ENCODE peak calls at places on chromosome 14, in five cellular contexts. E is mesendoderm, S is H9, H is neuronal stem cell, V is mesenchymal stem cell. A is an unnamed sample.

GRCh38 chr14:75428230-75429104 is 645 bp downstream of the JDP2 start:
- DNase-seq in V (peak), H (no peak), S (no peak), E (peak), A (no peak)

GRCh38 chr14:93859957-93860356 is 67.2 kb upstream of the FAM181A start:
- DNase-seq in V (no peak), S (no peak), H (no peak), E (no peak), A (no peak)

GRCh38 chr14:105333613-105334364 is 19.2 kb downstream of the PACS2 start:
- DNase-seq in E (no peak), V (no peak), H (no peak), S (no peak), A (no peak)

GRCh38 chr14:63896278-63896720 is 43.5 kb downstream of the SYNE2 start:
- DNase-seq in H (no peak), S (no peak), E (no peak), V (peak), A (peak)

GRCh38 chr14:24285351-24285750 is 14.0 kb upstream of the RABGGTA start:
- DNase-seq in V (no peak), E (no peak), S (no peak), H (no peak), A (no peak)

GRCh38 chr14:92532490-92533163 is 19.0 kb downstream of the RIN3 start:
- DNase-seq in E (no peak), H (no peak), V (no peak), S (no peak), A (no peak)

GRCh38 chr14:61147898-61148549 is 133.1 kb downstream of the TMEM30B start:
- DNase-seq in V (peak), H (no peak), S (no peak), E (no peak), A (peak)

GRCh38 chr14:79576434-79576833 is 634.9 kb downstream of the DIO2 start:
- DNase-seq in E (no peak), V (no peak), S (no peak), H (no peak), A (peak)

GRCh38 chr14:104702106-104702505 is 12.7 kb downstream of the INF2 start:
- DNase-seq in V (no peak), E (no peak), S (no peak), H (no peak), A (no peak)

GRCh38 chr14:46490150-46490769 is 161.3 kb downstream of the RPL10L start:
- DNase-seq in H (peak), S (peak), E (peak), V (peak), A (no peak)

DNA sequence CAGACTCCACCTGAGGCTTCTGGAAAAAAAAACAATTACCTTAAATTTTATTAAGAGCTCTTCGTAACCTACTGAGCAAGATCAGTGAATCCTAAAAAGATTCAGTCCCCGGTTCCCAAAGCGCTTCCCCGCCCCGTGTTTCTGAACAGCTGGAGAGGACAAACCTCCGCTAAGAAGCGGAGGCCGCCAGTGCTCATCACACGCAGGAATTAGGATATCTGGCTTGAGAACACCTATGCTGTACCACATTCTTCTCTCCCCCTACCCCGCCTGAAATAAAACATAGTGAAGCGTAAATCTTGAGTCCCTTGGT is 806 bp upstream of the WDR20 start:
- DNase-seq in S (no peak), H (no peak), E (no peak), V (no peak), A (no peak)
- H3K4me2 ChIP-seq in S (peak), H (peak), E (peak), V (peak), A (peak)

DNA sequence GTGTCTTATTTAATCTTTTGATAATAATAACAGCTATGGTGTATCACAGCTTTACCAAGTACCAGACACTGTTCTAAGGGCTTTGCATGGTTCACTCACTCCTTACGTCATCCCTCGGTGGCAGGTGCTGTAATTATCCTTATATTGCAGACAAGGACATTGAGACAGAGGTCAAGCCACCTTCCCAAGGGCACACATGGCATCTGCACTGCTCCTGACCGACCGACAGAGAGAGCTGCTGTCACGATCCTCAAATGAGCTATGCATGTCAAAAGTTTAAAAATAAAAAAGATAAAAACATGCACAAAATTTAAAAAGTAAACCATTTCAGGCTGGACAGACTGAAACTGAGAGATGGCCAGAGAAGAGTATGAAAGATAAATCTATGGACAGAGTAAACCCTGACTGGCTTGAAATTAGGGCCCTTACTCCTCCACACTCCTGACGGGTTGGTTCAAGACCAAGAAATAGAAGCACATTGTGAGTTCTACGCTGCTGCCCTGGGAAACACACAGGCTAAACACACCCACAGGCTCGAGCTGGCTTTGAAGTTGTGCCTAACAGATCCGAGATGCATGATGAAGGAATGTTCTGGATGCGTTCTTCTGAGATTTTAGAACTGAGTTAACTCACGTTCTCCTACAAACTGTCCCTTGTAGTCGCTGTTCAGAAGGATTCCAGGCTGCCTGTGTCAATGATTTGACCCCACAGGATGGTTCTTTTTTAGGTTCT is 268.7 kb downstream of the ZFP36L1 start:
- DNase-seq in V (no peak), S (no peak), E (no peak), H (no peak), A (no peak)
- H2BK15ac ChIP-seq in V (no peak), S (no peak), E (no peak), H (no peak), A (no peak)

GRCh38 chr14:99262977-99263448 is 9.0 kb downstream of the BCL11B start:
- DNase-seq in E (peak), V (no peak), S (no peak), H (no peak), A (no peak)
- H3K27ac ChIP-seq in E (peak), V (no peak), S (no peak), H (no peak), A (no peak)

GRCh38 chr14:68672609-68673285 is 120.1 kb downstream of the ZFP36L1 start:
- DNase-seq in E (no peak), H (no peak), S (no peak), V (no peak), A (no peak)
- H3K4me2 ChIP-seq in E (no peak), H (no peak), S (no peak), V (no peak), A (no peak)

A was measured in IMR-90.